ENCODE peak calls at places on chromosomes 11 and 22, in ten cellular contexts. N is myocyte, M is endothelial cell, H is hippocampal formation, L is DMS79 treated with DMSO at 0.1 percent for 48 hours, J is substantia nigra, C is AG20443, E is AG09309, Z is HT1080, W is psoas muscle. B is an unnamed sample.

GRCh38 chr11:128924618-128925017 is 18.1 kb downstream of the TP53AIP1 start:
- DNase-seq in C (no peak), J (no peak), N (no peak), M (no peak), E (no peak), W (no peak), H (no peak), Z (no peak), L (no peak), B (no peak)

GRCh38 chr22:44620129-44620840 is 81.7 kb upstream of the PRR5 start:
- DNase-seq in H (no peak), Z (no peak), E (no peak), W (peak; percentile 71), L (no peak), C (peak; percentile 70), M (peak; percentile 85), J (no peak), N (no peak), B (no peak)

GRCh38 chr22:35418088-35418487 is 18.1 kb downstream of the MCM5 start:
- DNase-seq in H (no peak), M (no peak), L (no peak), Z (no peak), C (peak; percentile 64), N (no peak), E (peak; percentile 20), W (no peak), J (no peak), B (no peak)

GRCh38 chr11:77084581-77085191 is 17.9 kb downstream of the CAPN5 start:
- DNase-seq in M (no peak), Z (no peak), C (no peak), L (no peak), J (no peak), N (no peak), W (peak; percentile 44), H (no peak), E (no peak), B (no peak)

GRCh38 chr11:69558519-69558941 is 77.1 kb downstream of the LINC01488 start:
- DNase-seq in M (no peak), C (no peak), H (no peak), L (no peak), J (no peak), E (no peak), N (no peak), Z (no peak), W (no peak), B (no peak)

GRCh38 chr22:46871826-46872225 is 109.4 kb downstream of the TBC1D22A start:
- DNase-seq in N (no peak), C (no peak), E (no peak), L (no peak), M (no peak), Z (no peak), H (no peak), W (no peak), J (no peak), B (no peak)

GRCh38 chr11:92781151-92781550 is 188.3 kb upstream of the MTNR1B start:
- DNase-seq in N (no peak), H (no peak), M (no peak), Z (no peak), E (no peak), J (no peak), C (no peak), L (no peak), W (no peak), B (no peak)

GRCh38 chr11:47595967-47596366 is 1.8 kb upstream of the C1QTNF4 start:
- DNase-seq in H (no peak), N (no peak), Z (no peak), J (no peak), M (no peak), C (no peak), W (no peak), L (no peak), E (no peak), B (no peak)

GRCh38 chr22:48503876-48504275 is 1323.8 kb downstream of the BRD1 start:
- DNase-seq in N (no peak), H (no peak), E (no peak), C (no peak), Z (no peak), J (no peak), W (peak; percentile 3), M (no peak), L (no peak), B (no peak)

GRCh38 chr11:119363874-119364590 is 17.5 kb downstream of the USP2 start:
- DNase-seq in L (peak; percentile 43), Z (no peak), C (peak; percentile 91), N (peak; percentile 65), J (no peak), H (peak; percentile 52), M (peak; percentile 70), E (no peak), W (peak; percentile 83), B (no peak)

B was measured in globus pallidus.